ENCODE peak calls at places on chromosome 21, in six cellular contexts. E, Q, O, J, H and N are unnamed samples.

GRCh38 chr21:42102063-42102462 is 30.9 kb downstream of the UMODL1 start:
- DNase-seq in E (no peak), Q (no peak), O (no peak), J (no peak), H (no peak), N (no peak)

GRCh38 chr21:45220106-45220505 is 67.6 kb downstream of the POFUT2 start:
- DNase-seq in E (no peak), Q (no peak), O (peak; percentile 57), J (no peak), H (no peak), N (no peak)

GRCh38 chr21:29105218-29105617 is 25.2 kb upstream of the MAP3K7CL start:
- DNase-seq in E (no peak), Q (peak; percentile 37), O (peak; percentile 82), J (no peak), H (no peak), N (no peak)

GRCh38 chr21:41137401-41137800 is 30.6 kb upstream of the BACE2 start:
- DNase-seq in E (no peak), Q (no peak), O (no peak), J (no peak), H (no peak), N (no peak)

GRCh38 chr21:15967661-15968060 is 237.9 kb downstream of the USP25 start:
- DNase-seq in E (no peak), Q (peak; percentile 24), O (peak; percentile 49), J (no peak), H (no peak), N (no peak)

GRCh38 chr21:45347048-45347711 is 57.8 kb upstream of the COL18A1 start:
- DNase-seq in E (no peak), Q (no peak), O (no peak), J (no peak), H (no peak), N (no peak)

GRCh38 chr21:27700974-27701614 is 734.2 kb upstream of the ADAMTS5 start:
- DNase-seq in E (peak; percentile 34), Q (peak; percentile 49), O (peak; percentile 84), J (no peak), H (no peak), N (no peak)

GRCh38 chr21:34892196-34892595 is 156.9 kb downstream of the RUNX1 start:
- DNase-seq in E (no peak), Q (peak; percentile 17), O (peak; percentile 54), J (no peak), H (no peak), N (no peak)

GRCh38 chr21:14273736-14274538 is 58.0 kb downstream of the RBM11 start:
- DNase-seq in E (no peak), Q (no peak), O (no peak), J (no peak), H (no peak), N (no peak)

GRCh38 chr21:46003575-46004007 is 22.0 kb downstream of the COL6A1 start:
- DNase-seq in E (no peak), Q (no peak), O (no peak), J (no peak), H (peak; percentile 6), N (no peak)

GRCh38 chr21:41957991-41958766 is 4.4 kb upstream of the C2CD2 start:
- DNase-seq in E (no peak), Q (peak; percentile 91), O (peak; percentile 93), J (no peak), H (no peak), N (no peak)

GRCh38 chr21:31298618-31299269 is 45.3 kb downstream of the TIAM1 start:
- DNase-seq in E (no peak), Q (no peak), O (no peak), J (no peak), H (no peak), N (no peak)

GRCh38 chr21:33078907-33079582 is 9.1 kb downstream of the OLIG1 start:
- DNase-seq in E (no peak), Q (peak; percentile 42), O (peak; percentile 73), J (no peak), H (no peak), N (peak; percentile 82)

GRCh38 chr21:39564200-39564599 is 48.5 kb upstream of the B3GALT5 start:
- DNase-seq in E (no peak), Q (no peak), O (no peak), J (no peak), H (no peak), N (no peak)

GRCh38 chr21:37658121-37658993 is 257.9 kb downstream of the KCNJ6 start:
- DNase-seq in E (no peak), Q (no peak), O (no peak), J (no peak), H (no peak), N (no peak)

GRCh38 chr21:40555129-40555528 is 291.8 kb downstream of the DSCAM start:
- DNase-seq in E (no peak), Q (no peak), O (no peak), J (no peak), H (no peak), N (no peak)

GRCh38 chr21:17613242-17613676 is 558 bp upstream of the BTG3 start:
- DNase-seq in E (no peak), Q (peak; percentile 11), O (no peak), J (no peak), H (no peak), N (no peak)

GRCh38 chr21:25456672-25457071 is 150.6 kb downstream of the MRPL39 start:
- DNase-seq in E (no peak), Q (no peak), O (peak; percentile 39), J (no peak), H (no peak), N (no peak)

GRCh38 chr21:39579734-39580332 is 32.9 kb upstream of the B3GALT5 start:
- DNase-seq in E (no peak), Q (no peak), O (no peak), J (no peak), H (no peak), N (no peak)

GRCh38 chr21:28298251-28298672 is 694.4 kb downstream of the LTN1 start:
- DNase-seq in E (no peak), Q (no peak), O (peak; percentile 50), J (no peak), H (no peak), N (no peak)

GRCh38 chr21:38824124-38824822 is 18.5 kb downstream of the ETS2 start:
- DNase-seq in E (no peak), Q (no peak), O (peak; percentile 90), J (no peak), H (no peak), N (no peak)

GRCh38 chr21:34771512-34772028 is 102.8 kb downstream of the CLIC6 start:
- DNase-seq in E (no peak), Q (no peak), O (peak; percentile 80), J (no peak), H (no peak), N (no peak)

GRCh38 chr21:44054710-44055109 is 42.6 kb downstream of the TRAPPC10 start:
- DNase-seq in E (no peak), Q (peak; percentile 88), O (peak; percentile 78), J (no peak), H (no peak), N (no peak)

GRCh38 chr21:45175326-45176085 is 101.1 kb downstream of the ADARB1 start:
- DNase-seq in E (no peak), Q (no peak), O (no peak), J (no peak), H (no peak), N (no peak)

GRCh38 chr21:43880111-43880985 is 15.3 kb downstream of the AGPAT3 start:
- DNase-seq in E (no peak), Q (peak; percentile 50), O (no peak), J (no peak), H (no peak), N (no peak)

GRCh38 chr21:24514081-24514733 is 1093.1 kb downstream of the MRPL39 start:
- DNase-seq in E (no peak), Q (no peak), O (peak; percentile 0), J (no peak), H (no peak), N (no peak)

GRCh38 chr21:36246080-36246631 is 73.8 kb upstream of the MORC3 start:
- DNase-seq in E (no peak), Q (no peak), O (peak; percentile 54), J (no peak), H (no peak), N (no peak)

GRCh38 chr21:38988211-38989096 is 182.7 kb downstream of the ETS2 start:
- DNase-seq in E (no peak), Q (no peak), O (no peak), J (no peak), H (no peak), N (no peak)